ENCODE peak calls at places on chromosome 19, in four cellular contexts. K is testis, J is lower lobe of right lung, S is fibroblast of lung. Q is an unnamed sample. For H3K4me1 and H3K27me3, the result is how much of the 10 kb centered on the place peaks cover.

GRCh38 chr19:18284710-18285430 is 3.4 kb upstream of the JUND start:
- DNase-seq in K (no peak), S (no peak), J (no peak), Q (no peak)

GRCh38 chr19:11560404-11560988 is 1.5 kb upstream of the ELOF1 start:
- DNase-seq in S (peak), J (no peak), K (peak), Q (no peak)

GRCh38 chr19:10803252-10803651 is 32.8 kb downstream of the TMED1 start:
- DNase-seq in J (no peak), S (no peak), K (no peak), Q (no peak)

GRCh38 chr19:49362048-49362925 is at the start of gene TEAD2:
- DNase-seq in J (peak), K (peak), S (peak), Q (peak)

GRCh38 chr19:51124729-51125128 is at the start of gene SIGLEC9:
- DNase-seq in S (no peak), K (peak), J (peak), Q (peak)

GRCh38 chr19:49155005-49155826 is at the start of gene HRC:
- DNase-seq in K (peak), S (no peak), J (no peak), Q (peak)

GRCh38 chr19:45158503-45159026 is 2.2 kb downstream of the NKPD1 start:
- DNase-seq in S (no peak), J (no peak), K (no peak), Q (no peak)

GRCh38 chr19:9947441-9947840 is 11.1 kb upstream of the OLFM2 start:
- DNase-seq in K (no peak), S (no peak), J (no peak), Q (no peak)

GRCh38 chr19:2016041-2016807 is 710 bp upstream of the BTBD2 start:
- DNase-seq in S (peak), J (peak), K (peak), Q (peak)

GRCh38 chr19:7730286-7731217 is 1.4 kb downstream of the CLEC4G start:
- DNase-seq in S (no peak), K (no peak), J (no peak), Q (no peak)

GRCh38 chr19:54206030-54206830 is 5.6 kb downstream of the RPS9 start:
- DNase-seq in K (no peak), S (no peak), J (peak), Q (no peak)

GRCh38 chr19:33267706-33268105 is 34.6 kb downstream of the CEBPA start:
- DNase-seq in J (no peak), K (no peak), S (no peak), Q (peak)

GRCh38 chr19:928471-929259 is 2.8 kb downstream of the ARID3A start:
- DNase-seq in K (no peak), J (peak), S (no peak), Q (no peak)

GRCh38 chr19:497476-497860 is 1.2 kb downstream of the MADCAM1 start:
- DNase-seq in J (no peak), K (no peak), S (no peak), Q (no peak)

GRCh38 chr19:5397804-5398692 is 57.2 kb upstream of the ZNRF4 start:
- DNase-seq in S (no peak), J (no peak), K (no peak), Q (no peak)

GRCh38 chr19:46118136-46118535 is 6.4 kb downstream of the IGFL3 start:
- DNase-seq in S (peak), K (no peak), J (no peak), Q (no peak)

GRCh38 chr19:1041835-1042685 is 2.2 kb downstream of the ABCA7 start:
- DNase-seq in K (no peak), S (no peak), J (no peak), Q (no peak)

GRCh38 chr19:32876236-32876918 is 6.8 kb upstream of the SLC7A9 start:
- DNase-seq in S (no peak), K (no peak), J (no peak), Q (no peak)

GRCh38 chr19:10642473-10642872 is 11.7 kb upstream of the ILF3 start:
- DNase-seq in K (no peak), S (no peak), J (no peak), Q (no peak)

GRCh38 chr19:459724-460511 is 915 bp downstream of the SHC2 start:
- DNase-seq in J (no peak), S (peak), K (peak), Q (peak)

GRCh38 chr19:29672933-29673336 is 7.7 kb downstream of the PLEKHF1 start:
- DNase-seq in K (no peak), J (no peak), S (no peak), Q (peak)

GRCh38 chr19:29673451-29674371 is 8.4 kb downstream of the PLEKHF1 start:
- DNase-seq in K (no peak), S (no peak), J (no peak), Q (peak)

GRCh38 chr19:29674374-29675119 is 9.3 kb downstream of the PLEKHF1 start:
- DNase-seq in K (no peak), J (no peak), S (no peak), Q (no peak)

GRCh38 chr19:29671393-29672076 is 6.3 kb downstream of the PLEKHF1 start:
- DNase-seq in J (peak), K (peak), S (peak), Q (peak)

DNA sequence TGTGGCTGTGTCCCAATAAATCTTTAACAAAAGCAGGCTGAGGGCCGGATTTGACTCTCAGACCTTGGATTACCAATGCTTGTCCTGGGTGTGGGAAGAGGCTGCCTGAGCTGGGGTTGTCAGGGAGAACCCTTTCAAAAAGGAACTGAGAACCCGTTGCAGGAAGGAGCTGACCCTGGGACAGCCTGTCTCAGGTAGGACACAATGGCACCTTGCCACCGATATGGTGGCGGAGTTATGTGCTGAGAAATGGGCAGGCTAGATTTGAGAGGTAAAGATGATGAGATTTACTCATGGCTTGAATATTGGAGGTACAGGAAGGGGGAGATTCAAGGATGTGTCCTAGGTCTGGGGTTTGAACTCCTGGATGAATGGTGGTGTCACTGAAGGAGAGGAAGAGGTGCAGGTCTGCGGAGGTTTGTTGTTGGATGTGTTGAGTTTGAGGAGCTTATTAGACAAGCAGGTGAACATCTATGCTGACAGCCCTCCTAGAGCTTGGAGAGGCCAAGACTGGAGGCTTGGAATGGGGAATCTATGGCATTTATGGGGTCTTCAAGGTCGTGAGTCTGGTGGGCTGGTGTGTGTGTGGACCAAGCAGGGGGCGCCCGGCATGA is 7.2 kb downstream of the PLEKHF1 start:
- DNase-seq in J (no peak), S (no peak), K (no peak), Q (no peak)
- H3K27ac ChIP-seq in J (peak), S (no peak), K (no peak), Q (peak)

GRCh38 chr19:12784394-12784870 is 6.9 kb upstream of the JUNB start:
- DNase-seq in S (no peak), K (no peak), J (no peak), Q (no peak)

GRCh38 chr19:12782424-12783225 is 7.3 kb upstream of the HOOK2 start:
- DNase-seq in S (peak), J (peak), K (peak), Q (peak)

GRCh38 chr19:12782174-12782423 is 6.7 kb upstream of the HOOK2 start:
- DNase-seq in J (no peak), S (no peak), K (no peak), Q (no peak)

GRCh38 chr19:12783849-12784393 is 7.4 kb upstream of the JUNB start:
- DNase-seq in K (peak), J (peak), S (no peak), Q (peak)

GRCh38 chr19:12783226-12783848 is 7.9 kb upstream of the JUNB start:
- DNase-seq in S (no peak), J (no peak), K (no peak), Q (no peak)
- H3K4me1 ChIP-seq in S (under half), J (half or more), K (half or more), Q (under half)

GRCh38 chr19:3880471-3881271 is at the start of gene ATCAY:
- DNase-seq in K (no peak), J (no peak), S (no peak), Q (no peak)
- H3K27me3 ChIP-seq in K (under half), J (half or more), S (under half), Q (under half)

GRCh38 chr19:15353908-15354307 is 21.6 kb upstream of the BRD4 start:
- DNase-seq in J (no peak), K (no peak), S (no peak), Q (no peak)

GRCh38 chr19:15354557-15355296 is 22.4 kb upstream of the BRD4 start:
- DNase-seq in K (no peak), S (no peak), J (no peak), Q (peak)

GRCh38 chr19:15357906-15358305 is 21.7 kb downstream of the AKAP8 start:
- DNase-seq in K (no peak), J (no peak), S (no peak), Q (no peak)

DNA sequence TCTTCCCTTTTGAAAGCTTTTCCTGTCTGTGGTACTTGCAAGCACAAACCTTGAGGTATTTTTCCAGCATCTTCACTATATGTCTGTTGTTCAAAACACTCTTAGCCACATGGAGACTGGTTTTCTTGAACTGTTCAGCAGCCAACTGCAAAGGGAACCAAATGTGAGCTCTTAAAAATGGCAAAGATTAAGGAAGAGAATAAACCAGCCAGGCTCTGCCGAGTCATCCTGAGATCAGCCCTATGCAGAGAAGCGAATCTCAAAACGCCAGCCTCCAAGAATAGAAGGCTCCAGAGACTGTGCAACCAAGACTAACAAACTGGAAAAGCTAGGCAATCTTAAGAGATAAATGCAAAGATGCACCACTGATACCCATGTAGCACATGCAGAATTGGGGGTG is 20.7 kb downstream of the AKAP8 start:
- DNase-seq in S (no peak), K (no peak), J (no peak), Q (no peak)
- H3K27ac ChIP-seq in S (no peak), K (no peak), J (no peak), Q (no peak)

GRCh38 chr19:16465239-16465638 is 6.5 kb downstream of the EPS15L1 start:
- DNase-seq in S (no peak), K (no peak), J (no peak), Q (no peak)
- H3K4me1 ChIP-seq in S (under half), K (under half), J (under half), Q (under half)

GRCh38 chr19:47767349-47767748 is 11.2 kb upstream of the SELENOW start:
- DNase-seq in J (no peak), S (no peak), K (no peak), Q (no peak)
- H3K27me3 ChIP-seq in J (under half), S (under half), K (under half), Q (under half)

DNA sequence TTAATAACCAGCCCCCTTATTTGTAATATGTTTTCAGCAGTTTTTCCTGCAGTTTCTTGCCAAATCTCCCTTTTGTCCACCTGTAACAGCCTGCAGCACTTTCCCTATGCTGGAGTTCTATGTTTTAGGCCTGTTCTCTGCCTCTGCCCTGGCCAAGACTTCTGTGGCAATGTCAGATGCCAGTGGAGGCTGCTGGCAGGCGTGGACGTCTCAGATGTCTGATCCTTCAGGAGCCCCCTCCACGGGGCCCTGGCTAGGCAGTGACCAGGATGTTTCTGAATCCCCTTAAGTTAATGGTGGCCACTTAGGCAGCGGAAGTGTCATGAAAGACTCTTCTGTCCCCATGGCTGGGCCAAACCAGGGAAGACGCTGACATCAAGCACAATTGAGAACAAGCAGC is 40.8 kb downstream of the SIPA1L3 start:
- DNase-seq in J (no peak), K (no peak), S (no peak), Q (no peak)
- H3K27ac ChIP-seq in J (no peak), K (no peak), S (no peak), Q (no peak)

GRCh38 chr19:53102186-53102585 is 1.0 kb downstream of the ZNF160 start:
- DNase-seq in K (no peak), S (no peak), J (no peak), Q (no peak)

GRCh38 chr19:53103141-53103902 is at the start of gene ZNF160:
- DNase-seq in S (peak), K (peak), J (peak), Q (peak)

GRCh38 chr19:53103903-53104203 is 631 bp upstream of the ZNF160 start:
- DNase-seq in S (no peak), K (no peak), J (no peak), Q (no peak)

GRCh38 chr19:53102701-53103140 is 501 bp downstream of the ZNF160 start:
- DNase-seq in K (no peak), J (peak), S (peak), Q (peak)

DNA sequence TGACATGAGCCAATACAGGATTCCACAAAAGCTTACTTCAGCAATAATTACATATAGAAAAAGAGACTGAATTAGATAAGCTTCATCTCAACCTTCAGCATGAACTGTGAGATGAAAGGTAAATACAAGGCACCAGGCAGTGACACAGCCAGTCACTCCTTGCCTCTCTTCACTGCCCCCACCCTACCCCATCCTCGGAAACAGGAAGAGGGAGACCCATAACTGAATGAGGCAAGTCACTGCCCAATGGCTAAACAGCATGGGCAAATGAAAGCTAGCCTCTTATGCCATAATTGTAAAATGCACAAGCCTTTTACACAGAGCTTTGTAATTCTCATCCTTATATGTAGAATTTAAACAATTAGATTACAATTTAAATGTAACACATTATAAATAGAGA is 1.7 kb downstream of the ZNF160 start:
- DNase-seq in K (no peak), J (no peak), S (peak), Q (no peak)
- H3K4me1 ChIP-seq in K (under half), J (under half), S (under half), Q (under half)

DNA sequence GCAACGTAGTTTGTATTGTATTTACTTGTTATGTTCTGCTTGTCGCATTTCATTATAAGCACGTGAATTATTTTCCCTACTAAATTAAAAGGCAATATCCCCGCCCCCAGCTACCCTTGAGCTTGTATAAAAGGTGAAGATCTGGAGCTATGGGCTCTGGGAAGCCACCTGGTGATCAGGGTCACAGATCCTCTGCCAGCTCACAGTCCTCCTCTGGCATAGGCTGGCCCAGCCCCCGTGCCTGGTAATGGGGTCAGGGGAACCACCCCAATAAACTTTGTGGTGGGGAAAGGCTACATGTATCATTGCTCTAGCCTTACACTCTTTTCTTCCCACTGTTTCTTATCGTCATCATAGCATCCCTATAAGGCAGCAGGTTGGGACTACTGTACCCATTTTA is 190.2 kb upstream of the TSHZ3 start:
- DNase-seq in J (no peak), S (no peak), K (no peak), Q (no peak)
- H3K27me3 ChIP-seq in J (under half), S (under half), K (under half), Q (under half)

DNA sequence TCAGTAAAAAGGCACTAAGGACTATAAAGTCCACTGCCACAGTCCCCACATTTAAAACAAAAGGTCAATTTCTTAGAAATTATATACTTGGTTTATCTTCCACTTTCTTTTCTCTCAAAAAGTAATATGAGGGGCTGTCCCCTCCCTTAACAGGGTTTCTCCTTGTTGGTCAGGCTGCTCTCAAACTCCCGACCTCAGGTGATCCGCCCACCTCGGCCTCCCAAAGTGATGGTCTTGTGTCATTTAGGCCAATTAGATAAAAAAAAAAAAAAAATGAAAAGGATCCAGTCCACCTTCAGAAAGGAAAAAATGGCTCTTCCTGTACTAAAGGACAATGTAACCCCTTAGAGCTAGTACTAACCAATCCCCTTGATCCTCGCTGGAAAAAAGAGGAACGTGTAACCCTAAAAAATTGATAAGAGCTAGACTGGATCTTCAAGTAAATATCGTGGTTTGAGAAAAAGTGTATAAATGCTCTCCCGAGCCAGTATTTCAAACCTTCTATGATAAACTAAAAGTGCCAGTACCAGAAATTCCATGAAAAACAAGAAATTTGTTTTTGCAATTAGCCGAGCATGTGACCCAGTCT is 9.0 kb upstream of the CD70 start:
- DNase-seq in K (no peak), S (no peak), J (no peak), Q (no peak)
- H3K27ac ChIP-seq in K (no peak), S (no peak), J (no peak), Q (no peak)

Q was measured in right cardiac atrium.